ENCODE peak calls at places on chromosomes 4 and X, in seven cellular contexts. V is mucosa of descending colon; M is CD4-positive, alpha-beta T cell; W is right lobe of liver; A is T-helper 17 cell; L is stimulated activated naive B cell treated with anti-CD40 and anti-IgM and Interleukin-4, amounts not matched to agents 10 μg/mL and 1 μg/mL and 100 μg/mL, for 72 hours; D is omental fat pad. Y is an unnamed sample.

GRCh38 chrX:150607200-150607599 is 38.8 kb downstream of the MTM1 start:
- ATAC-seq in V (no peak), M (no peak), W (no peak), A (no peak), L (no peak), D (no peak), Y (no peak)

GRCh38 chr4:138053601-138054322 is 188.4 kb downstream of the SLC7A11 start:
- ATAC-seq in V (peak), M (no peak), W (peak), A (no peak), L (no peak), D (peak), Y (peak)

GRCh38 chr4:1961038-1961437 is 47.7 kb downstream of the NELFA start:
- ATAC-seq in V (no peak), M (no peak), W (no peak), A (no peak), L (no peak), D (no peak), Y (no peak)

GRCh38 chr4:142812091-142812490 is 34.0 kb downstream of the INPP4B start:
- ATAC-seq in V (no peak), M (no peak), W (no peak), A (no peak), L (no peak), D (no peak), Y (no peak)

GRCh38 chr4:86626066-86626465 is 32.0 kb downstream of the PTPN13 start:
- ATAC-seq in V (no peak), M (no peak), W (no peak), A (no peak), L (no peak), D (no peak), Y (no peak)

GRCh38 chr4:145061325-145061920 is 36.6 kb downstream of the ANAPC10 start:
- ATAC-seq in V (peak), M (peak), W (peak), A (peak), L (no peak), D (peak), Y (no peak)

GRCh38 chrX:110066488-110067225 is 63.7 kb downstream of the TMEM164 start:
- ATAC-seq in V (no peak), M (no peak), W (no peak), A (no peak), L (no peak), D (no peak), Y (no peak)

GRCh38 chrX:153968255-153968654 is 3.4 kb downstream of the HCFC1 start:
- ATAC-seq in V (no peak), M (no peak), W (no peak), A (no peak), L (no peak), D (no peak), Y (no peak)

GRCh38 chrX:20362268-20363002 is 95.7 kb upstream of the RPS6KA3 start:
- ATAC-seq in V (peak), M (no peak), W (peak), A (no peak), L (no peak), D (peak), Y (peak)

GRCh38 chrX:9873360-9873759 is 87.1 kb downstream of the SHROOM2 start:
- ATAC-seq in V (no peak), M (no peak), W (no peak), A (no peak), L (no peak), D (no peak), Y (no peak)

GRCh38 chr4:7843831-7844230 is 95.8 kb downstream of the AFAP1 start:
- ATAC-seq in V (no peak), M (no peak), W (no peak), A (peak), L (no peak), D (no peak), Y (no peak)

GRCh38 chr4:186734251-186734650 is 10.6 kb upstream of the FAT1 start:
- ATAC-seq in V (no peak), M (no peak), W (no peak), A (no peak), L (no peak), D (no peak), Y (no peak)

GRCh38 chr4:21888195-21888976 is 60.2 kb downstream of the KCNIP4 start:
- ATAC-seq in V (no peak), M (no peak), W (no peak), A (no peak), L (peak), D (no peak), Y (no peak)

GRCh38 chr4:78768447-78769177 is 7.5 kb upstream of the BMP2K start:
- ATAC-seq in V (peak), M (peak), W (no peak), A (no peak), L (peak), D (no peak), Y (no peak)

GRCh38 chr4:23788460-23788859 is 101.4 kb downstream of the PPARGC1A start:
- ATAC-seq in V (peak), M (no peak), W (peak), A (no peak), L (no peak), D (peak), Y (no peak)

GRCh38 chrX:73647212-73647611 is 84.2 kb downstream of the CHIC1 start:
- ATAC-seq in V (no peak), M (no peak), W (no peak), A (no peak), L (no peak), D (no peak), Y (no peak)

GRCh38 chr4:145619639-145619996 is 433 bp downstream of the MMAA start:
- ATAC-seq in V (peak), M (peak), W (peak), A (peak), L (peak), D (peak), Y (peak)

GRCh38 chrX:85052636-85053343 is 49.1 kb downstream of the APOOL start:
- ATAC-seq in V (no peak), M (no peak), W (no peak), A (no peak), L (no peak), D (peak), Y (peak)

GRCh38 chr4:113627321-113627720 is 134.2 kb downstream of the CAMK2D start:
- ATAC-seq in V (no peak), M (no peak), W (no peak), A (no peak), L (no peak), D (no peak), Y (no peak)

GRCh38 chr4:89217594-89217993 is 90.0 kb downstream of the GPRIN3 start:
- ATAC-seq in V (peak), M (no peak), W (no peak), A (no peak), L (no peak), D (no peak), Y (no peak)

GRCh38 chr4:23484689-23485088 is 405.2 kb downstream of the PPARGC1A start:
- ATAC-seq in V (no peak), M (no peak), W (no peak), A (no peak), L (peak), D (no peak), Y (no peak)

GRCh38 chr4:185429660-185430059 is 3.9 kb upstream of the UFSP2 start:
- ATAC-seq in V (no peak), M (no peak), W (no peak), A (no peak), L (no peak), D (no peak), Y (no peak)

GRCh38 chr4:10003666-10004065 is 17.6 kb downstream of the SLC2A9 start:
- ATAC-seq in V (peak), M (no peak), W (no peak), A (no peak), L (peak), D (no peak), Y (no peak)

GRCh38 chrX:148905376-148905775 is 405.0 kb downstream of the AFF2 start:
- ATAC-seq in V (no peak), M (no peak), W (no peak), A (no peak), L (no peak), D (no peak), Y (no peak)

GRCh38 chrX:72029473-72030411 is 102.0 kb downstream of the RTL5 start:
- ATAC-seq in V (peak), M (no peak), W (peak), A (no peak), L (no peak), D (no peak), Y (peak)

GRCh38 chr4:184722798-184723197 is 11.1 kb downstream of the CENPU start:
- ATAC-seq in V (peak), M (no peak), W (peak), A (no peak), L (no peak), D (no peak), Y (no peak)

GRCh38 chr4:39528056-39528465 is 822 bp upstream of the UGDH start:
- ATAC-seq in V (peak), M (peak), W (peak), A (no peak), L (no peak), D (no peak), Y (peak)

GRCh38 chrX:42934020-42934701 is 156.2 kb upstream of the PPP1R2C start:
- ATAC-seq in V (peak), M (peak), W (no peak), A (peak), L (peak), D (no peak), Y (no peak)

Y was measured in gastroesophageal sphincter.